ENCODE peak calls at places on chromosomes 7 and 10, in ten cellular contexts. B is transverse colon, Q is body of pancreas, Y is AG09309, M is OCI-LY7, J is adipocyte, D is astrocyte of the spinal cord, V is fibroblast of lung, T is psoas muscle, Z is mesendoderm. O is an unnamed sample.

GRCh38 chr7:123871998-123872867 is 27.3 kb downstream of the HYAL4 start:
- DNase-seq in B (peak; percentile 33), Q (peak; percentile 42), Y (peak; percentile 1), M (peak; percentile 50), J (peak; percentile 62), D (peak; percentile 52), V (peak; percentile 70), T (peak; percentile 46), Z (peak; percentile 77), O (peak; percentile 72)

GRCh38 chr7:30816291-30817059 is 45.3 kb downstream of the MINDY4 start:
- DNase-seq in B (no peak), Q (no peak), Y (no peak), M (no peak), J (no peak), D (no peak), V (no peak), T (peak; percentile 67), Z (no peak), O (peak; percentile 74)

GRCh38 chr7:77330169-77330882 is 85.8 kb downstream of the GSAP start:
- DNase-seq in B (no peak), Q (no peak), Y (no peak), M (peak; percentile 17), J (no peak), D (no peak), V (no peak), T (no peak), Z (no peak), O (peak; percentile 78)

GRCh38 chr7:47988496-47989386 is 9.3 kb upstream of the HUS1 start:
- DNase-seq in B (no peak), Q (no peak), Y (no peak), M (peak; percentile 27), J (no peak), D (peak; percentile 16), V (no peak), T (no peak), Z (peak; percentile 51), O (peak; percentile 22)

GRCh38 chr7:3578399-3578798 is 277.3 kb downstream of the SDK1 start:
- DNase-seq in B (no peak), Q (no peak), Y (no peak), M (peak; percentile 33), J (no peak), D (no peak), V (no peak), T (no peak), Z (peak; percentile 49), O (no peak)

GRCh38 chr10:1201010-1201807 is 145.0 kb downstream of the WDR37 start:
- DNase-seq in B (no peak), Q (no peak), Y (no peak), M (no peak), J (no peak), D (no peak), V (no peak), T (no peak), Z (no peak), O (no peak)

GRCh38 chr10:5477948-5478693 is 21.2 kb downstream of the CALML5 start:
- DNase-seq in B (no peak), Q (no peak), Y (no peak), M (no peak), J (no peak), D (no peak), V (no peak), T (no peak), Z (no peak), O (no peak)

GRCh38 chr7:159004411-159004810 is 140.3 kb downstream of the VIPR2 start:
- DNase-seq in B (no peak), Q (no peak), Y (no peak), M (no peak), J (no peak), D (no peak), V (no peak), T (no peak), Z (no peak), O (no peak)

GRCh38 chr7:78601728-78602127 is 803.2 kb downstream of the PHTF2 start:
- DNase-seq in B (no peak), Q (no peak), Y (peak; percentile 46), M (no peak), J (no peak), D (no peak), V (no peak), T (no peak), Z (no peak), O (no peak)

GRCh38 chr10:104035107-104035816 is 50.4 kb downstream of the COL17A1 start:
- DNase-seq in B (no peak), Q (no peak), Y (no peak), M (no peak), J (no peak), D (no peak), V (no peak), T (no peak), Z (no peak), O (no peak)

GRCh38 chr10:57627642-57628178 is 640.0 kb downstream of the IPMK start:
- DNase-seq in B (no peak), Q (no peak), Y (no peak), M (no peak), J (no peak), D (no peak), V (no peak), T (no peak), Z (peak; percentile 99), O (no peak)
- H3K4me3 ChIP-seq in B (no peak overlapping the region), Q (no peak overlapping the region), Y (no peak overlapping the region), M (no peak overlapping the region), J (no peak overlapping the region), D (no peak overlapping the region), V (no peak overlapping the region), T (no peak overlapping the region), Z (no peak overlapping the region), O (no peak overlapping the region)

GRCh38 chr7:98235901-98236300 is 16.1 kb downstream of the TECPR1 start:
- DNase-seq in B (no peak), Q (peak; percentile 13), Y (no peak), M (no peak), J (no peak), D (no peak), V (no peak), T (peak; percentile 50), Z (no peak), O (no peak)
- H3K4me3 ChIP-seq in B (no peak overlapping the region), Q (no peak overlapping the region), Y (no peak overlapping the region), M (no peak overlapping the region), J (no peak overlapping the region), D (no peak overlapping the region), V (no peak overlapping the region), T (no peak overlapping the region), Z (no peak overlapping the region), O (no peak overlapping the region)

GRCh38 chr7:36762394-36762793 is 38.1 kb upstream of the AOAH start:
- DNase-seq in B (no peak), Q (no peak), Y (no peak), M (no peak), J (no peak), D (no peak), V (no peak), T (no peak), Z (no peak), O (no peak)

GRCh38 chr7:36764929-36765328 is 40.6 kb upstream of the AOAH start:
- DNase-seq in B (no peak), Q (no peak), Y (no peak), M (no peak), J (no peak), D (no peak), V (no peak), T (no peak), Z (peak; percentile 44), O (no peak)

GRCh38 chr7:36761835-36762234 is 37.5 kb upstream of the AOAH start:
- DNase-seq in B (no peak), Q (no peak), Y (no peak), M (no peak), J (no peak), D (no peak), V (no peak), T (no peak), Z (no peak), O (no peak)

GRCh38 chr7:36760856-36761762 is 36.8 kb upstream of the AOAH start:
- DNase-seq in B (no peak), Q (no peak), Y (no peak), M (no peak), J (no peak), D (no peak), V (no peak), T (no peak), Z (no peak), O (no peak)

DNA sequence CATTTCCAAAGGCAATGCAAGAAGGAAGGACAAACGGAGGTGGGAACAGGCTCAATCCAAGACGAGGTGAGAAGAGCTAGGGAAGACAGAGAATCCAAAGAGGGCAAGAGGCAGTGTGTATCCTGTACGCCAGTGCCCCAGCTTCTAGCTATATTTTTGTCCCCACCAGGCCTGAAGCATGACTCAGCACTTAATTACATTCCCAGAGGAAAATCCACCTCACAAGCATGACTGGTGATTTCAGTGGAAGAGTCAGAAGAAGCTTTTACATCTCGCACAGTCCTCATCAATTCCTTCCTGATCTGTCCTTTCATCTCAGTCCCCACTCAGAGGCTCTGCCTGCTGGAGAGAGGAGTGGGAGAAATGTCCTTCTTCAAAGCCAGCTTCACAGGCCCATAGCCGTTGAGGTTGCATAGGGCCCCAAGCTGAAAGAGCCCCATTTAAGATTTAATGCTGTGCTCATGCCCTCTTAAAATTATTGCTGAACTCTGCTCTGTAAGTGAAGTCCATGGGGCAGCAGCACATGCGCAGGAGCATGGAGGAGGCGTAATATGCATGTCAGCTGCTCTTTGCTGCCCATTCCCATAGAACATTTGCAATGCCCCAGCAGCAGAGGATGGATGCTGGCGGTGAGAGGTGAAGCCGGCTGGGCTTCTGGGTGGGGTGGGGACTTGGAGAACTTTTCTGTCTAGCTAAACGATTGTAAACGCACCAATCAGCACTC is 39.0 kb upstream of the AOAH start:
- DNase-seq in B (no peak), Q (no peak), Y (no peak), M (no peak), J (no peak), D (peak; percentile 45), V (peak; percentile 12), T (no peak), Z (peak; percentile 48), O (no peak)
- H3K4me3 ChIP-seq in B (no peak overlapping the region), Q (no peak overlapping the region), Y (no peak overlapping the region), M (no peak overlapping the region), J (no peak overlapping the region), D (no peak overlapping the region), V (no peak overlapping the region), T (no peak overlapping the region), Z (no peak overlapping the region), O (no peak overlapping the region)

GRCh38 chr10:81021428-81022129 is 483.9 kb downstream of the SH2D4B start:
- DNase-seq in B (no peak), Q (peak; percentile 19), Y (no peak), M (no peak), J (no peak), D (no peak), V (no peak), T (no peak), Z (no peak), O (no peak)

GRCh38 chr10:81026597-81026996 is 488.9 kb downstream of the SH2D4B start:
- DNase-seq in B (no peak), Q (no peak), Y (no peak), M (no peak), J (no peak), D (peak; percentile 22), V (no peak), T (no peak), Z (no peak), O (peak; percentile 46)

GRCh38 chr10:81031774-81032173 is 494.1 kb downstream of the SH2D4B start:
- DNase-seq in B (no peak), Q (no peak), Y (no peak), M (no peak), J (no peak), D (no peak), V (no peak), T (no peak), Z (no peak), O (no peak)

DNA sequence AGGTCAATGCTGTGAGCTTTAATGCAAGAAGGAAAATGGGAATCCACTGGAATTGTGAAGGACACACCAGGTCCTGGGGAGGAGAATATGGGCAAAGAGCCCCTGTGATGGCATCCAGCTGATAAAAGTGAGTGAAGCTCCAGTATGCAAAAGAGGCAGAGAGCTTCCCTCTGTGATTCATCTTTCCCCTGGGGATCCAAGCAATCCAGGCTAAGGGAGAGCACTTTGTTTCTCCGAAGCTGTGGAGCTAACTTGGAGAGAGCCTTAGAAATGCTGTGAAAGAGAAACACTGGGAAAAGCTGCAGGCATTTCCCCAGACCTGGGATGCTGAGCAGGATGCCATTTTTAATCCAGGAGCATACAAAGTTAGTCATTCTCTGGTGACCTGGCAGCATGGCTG is 489.5 kb downstream of the SH2D4B start:
- DNase-seq in B (no peak), Q (no peak), Y (no peak), M (no peak), J (no peak), D (no peak), V (no peak), T (no peak), Z (no peak), O (peak; percentile 36)
- H3K4me3 ChIP-seq in B (no peak overlapping the region), Q (no peak overlapping the region), Y (no peak overlapping the region), M (no peak overlapping the region), J (peak overlapping the region; percentile 34), D (no peak overlapping the region), V (no peak overlapping the region), T (no peak overlapping the region), Z (no peak overlapping the region), O (no peak overlapping the region)